ENCODE peak calls at places on chromosomes 11 and 22, in six cellular contexts. F is C1 segment of cervical spinal cord; Z is ureter; W is NCI-H526 treated with DMSO at 0.1 percent for 48 hours; L is type B pancreatic cell; P is activated CD4-positive, CD25-positive, alpha-beta regulatory T cell. M is an unnamed sample.

GRCh38 chr22:21981874-21982273 is 713 bp downstream of the TOP3B start:
- DNase-seq in F (no peak), Z (no peak), L (no peak), W (no peak), P (no peak), M (no peak)

GRCh38 chr11:19880088-19880345 is 167.4 kb downstream of the NAV2 start:
- DNase-seq in W (no peak), P (no peak), Z (no peak), L (no peak), F (peak; percentile 59), M (no peak)

GRCh38 chr11:32333335-32333991 is 101.9 kb downstream of the WT1 start:
- DNase-seq in L (no peak), Z (peak; percentile 66), P (no peak), F (no peak), W (no peak), M (peak; percentile 42)

GRCh38 chr22:19664406-19664805 is 49.9 kb upstream of the SEPTIN5 start:
- DNase-seq in W (no peak), Z (no peak), L (no peak), F (no peak), P (no peak), M (no peak)

GRCh38 chr11:128054323-128054910 is 532.9 kb downstream of the ETS1 start:
- DNase-seq in P (no peak), F (no peak), W (peak; percentile 41), L (no peak), Z (no peak), M (no peak)

GRCh38 chr11:131692961-131693360 is 322.5 kb downstream of the NTM start:
- DNase-seq in W (no peak), L (no peak), P (no peak), Z (no peak), F (no peak), M (no peak)

GRCh38 chr22:30421695-30422480 is 3.7 kb upstream of the MTFP1 start:
- DNase-seq in F (no peak), W (no peak), Z (no peak), P (no peak), L (no peak), M (no peak)

GRCh38 chr22:20578707-20579106 is 71.3 kb downstream of the MED15 start:
- DNase-seq in W (no peak), Z (no peak), L (no peak), P (no peak), F (peak; percentile 75), M (no peak)

GRCh38 chr11:77195071-77195705 is 67.1 kb downstream of the MYO7A start:
- DNase-seq in L (no peak), F (peak; percentile 36), Z (no peak), W (no peak), P (no peak), M (no peak)

GRCh38 chr11:449889-450808 is at the start of gene PTDSS2:
- DNase-seq in P (peak; percentile 83), L (peak; percentile 96), F (peak; percentile 90), Z (peak; percentile 96), W (peak; percentile 95), M (peak; percentile 89)

GRCh38 chr11:46886211-46886610 is 32.1 kb downstream of the LRP4 start:
- DNase-seq in W (no peak), L (no peak), P (no peak), Z (no peak), F (no peak), M (no peak)

GRCh38 chr11:117412176-117412575 is 84.5 kb downstream of the CEP164 start:
- DNase-seq in L (no peak), W (no peak), Z (no peak), P (no peak), F (no peak), M (no peak)

GRCh38 chr11:89182773-89183172 is 5.1 kb downstream of the TYR start:
- DNase-seq in L (no peak), Z (no peak), W (no peak), P (no peak), F (no peak), M (no peak)

GRCh38 chr11:134414036-134414731 is 2.1 kb upstream of the B3GAT1 start:
- DNase-seq in Z (no peak), L (no peak), P (no peak), F (no peak), W (no peak), M (peak; percentile 53)

GRCh38 chr11:32905028-32905667 is 12.5 kb downstream of the QSER1 start:
- DNase-seq in Z (no peak), L (no peak), P (no peak), F (no peak), W (peak; percentile 33), M (no peak)

GRCh38 chr22:28560005-28560742 is 119.5 kb downstream of the TTC28 start:
- DNase-seq in Z (no peak), L (no peak), W (no peak), P (no peak), F (no peak), M (no peak)

GRCh38 chr22:49370841-49371301 is 456.8 kb downstream of the BRD1 start:
- DNase-seq in F (no peak), P (no peak), L (peak; percentile 32), W (no peak), Z (peak; percentile 25), M (no peak)

GRCh38 chr22:27258773-27259172 is 542.8 kb downstream of the MN1 start:
- DNase-seq in F (no peak), Z (no peak), P (no peak), W (no peak), L (no peak), M (no peak)

GRCh38 chr11:14537134-14537599 is 17.0 kb upstream of the PSMA1 start:
- DNase-seq in F (peak; percentile 51), L (no peak), W (peak; percentile 41), P (no peak), Z (no peak), M (peak; percentile 53)

GRCh38 chr11:18706330-18707243 is 8.0 kb downstream of the TMEM86A start:
- DNase-seq in W (peak; percentile 66), P (no peak), L (no peak), Z (peak; percentile 78), F (peak; percentile 31), M (peak; percentile 56)

GRCh38 chr11:102345923-102346322 is 1.1 kb upstream of the BIRC2 start:
- DNase-seq in P (no peak), W (peak; percentile 90), L (no peak), Z (no peak), F (peak; percentile 16), M (peak; percentile 38)

GRCh38 chr11:5624489-5625278 is at the start of gene TRIM34:
- DNase-seq in Z (peak; percentile 67), F (no peak), W (no peak), P (no peak), L (no peak), M (peak; percentile 83)

GRCh38 chr22:47607486-47607885 is 845.0 kb downstream of the TBC1D22A start:
- DNase-seq in P (no peak), Z (no peak), F (no peak), W (no peak), L (no peak), M (no peak)

GRCh38 chr11:65853249-65853979 is 4.6 kb downstream of the CFL1 start:
- DNase-seq in Z (no peak), P (no peak), W (no peak), F (no peak), L (no peak), M (no peak)

GRCh38 chr11:109166441-109166840 is 255.5 kb upstream of the C11orf87 start:
- DNase-seq in F (no peak), W (no peak), P (no peak), L (no peak), Z (no peak), M (no peak)

GRCh38 chr11:64850979-64851567 is 6.6 kb upstream of the CDC42BPG start:
- DNase-seq in L (no peak), P (no peak), Z (no peak), W (no peak), F (no peak), M (no peak)

GRCh38 chr11:42205518-42205917 is 746.1 kb upstream of the LRRC4C start:
- DNase-seq in F (no peak), L (no peak), P (no peak), Z (no peak), W (no peak), M (no peak)